ENCODE peak calls at places on chromosomes 16 and 17, in ten cellular contexts. U, I, J, D, X, T, M, F, P and R are unnamed samples.

GRCh38 chr16:84486551-84487235 is 17.8 kb downstream of the MEAK7 start:
- DNase-seq in X (no peak), D (no peak), F (no peak), M (peak; percentile 19), P (no peak), I (no peak), T (peak; percentile 45), J (no peak), U (no peak), R (no peak)

GRCh38 chr16:65120811-65121721 is 797 bp downstream of the CDH11 start:
- DNase-seq in D (no peak), T (no peak), F (peak; percentile 63), U (no peak), M (no peak), J (no peak), X (peak; percentile 72), I (peak; percentile 12), P (peak; percentile 62), R (no peak)

GRCh38 chr17:76005263-76006149 is 4.9 kb downstream of the CDK3 start:
- DNase-seq in U (peak; percentile 82), M (peak; percentile 86), J (peak; percentile 96), P (peak; percentile 92), F (peak; percentile 87), I (peak; percentile 78), X (peak; percentile 85), T (peak; percentile 83), D (no peak), R (peak; percentile 66)

GRCh38 chr16:48099455-48099854 is 56.3 kb downstream of the ABCC12 start:
- DNase-seq in I (peak; percentile 32), P (no peak), F (no peak), J (no peak), T (peak; percentile 33), U (no peak), X (no peak), D (no peak), M (no peak), R (no peak)

GRCh38 chr16:29897333-29897732 is 2.0 kb downstream of the SEZ6L2 start:
- DNase-seq in X (no peak), D (no peak), J (no peak), P (no peak), I (no peak), F (no peak), M (no peak), U (no peak), T (no peak), R (no peak)

GRCh38 chr16:80852261-80852872 is 48.0 kb upstream of the CDYL2 start:
- DNase-seq in T (peak; percentile 43), J (no peak), I (peak; percentile 46), U (peak; percentile 31), M (no peak), X (no peak), F (no peak), P (peak; percentile 13), D (no peak), R (no peak)

GRCh38 chr16:84933774-84934571 is 77.4 kb downstream of the ZDHHC7 start:
- DNase-seq in I (no peak), M (no peak), D (no peak), P (peak; percentile 48), U (peak; percentile 55), T (no peak), X (peak; percentile 87), F (peak; percentile 83), J (no peak), R (peak; percentile 60)

GRCh38 chr16:12643034-12643455 is 160.6 kb downstream of the CPPED1 start:
- DNase-seq in P (no peak), I (no peak), M (no peak), D (no peak), T (no peak), U (no peak), X (no peak), J (no peak), F (no peak), R (no peak)

GRCh38 chr16:79272141-79272577 is 328.4 kb downstream of the MAF start:
- DNase-seq in X (no peak), F (no peak), J (no peak), T (no peak), I (no peak), U (no peak), M (no peak), P (no peak), D (no peak), R (no peak)

GRCh38 chr16:46947900-46948547 is 25.4 kb downstream of the DNAJA2 start:
- DNase-seq in M (peak; percentile 26), T (peak; percentile 51), F (no peak), J (no peak), P (peak; percentile 65), D (peak; percentile 32), I (peak; percentile 55), U (peak; percentile 71), X (no peak), R (peak; percentile 18)

GRCh38 chr16:5504028-5504758 is 406.6 kb upstream of the EEF2KMT start:
- DNase-seq in M (peak; percentile 58), J (no peak), X (peak; percentile 72), U (no peak), P (peak; percentile 69), D (no peak), T (no peak), F (no peak), I (no peak), R (no peak)

GRCh38 chr16:78127130-78127529 is 27.7 kb downstream of the WWOX start:
- DNase-seq in X (no peak), F (no peak), D (no peak), J (no peak), P (no peak), T (no peak), U (no peak), M (no peak), I (no peak), R (no peak)

GRCh38 chr17:20982589-20983358 is 60.0 kb downstream of the USP22 start:
- DNase-seq in I (no peak), J (no peak), P (no peak), M (peak; percentile 15), T (no peak), D (no peak), F (no peak), X (no peak), U (no peak), R (no peak)

GRCh38 chr16:12815361-12815760 is 11.7 kb upstream of the CPPED1 start:
- DNase-seq in U (peak; percentile 57), X (no peak), I (no peak), M (no peak), T (no peak), J (no peak), P (no peak), D (no peak), F (no peak), R (no peak)

GRCh38 chr16:55056585-55057520 is 126.2 kb downstream of the IRX5 start:
- DNase-seq in I (peak; percentile 19), F (no peak), M (no peak), J (no peak), D (no peak), U (no peak), X (peak; percentile 35), T (no peak), P (peak; percentile 87), R (no peak)

GRCh38 chr16:27110524-27110896 is 43.8 kb downstream of the C16orf82 start:
- DNase-seq in T (no peak), M (no peak), X (no peak), P (peak; percentile 30), I (no peak), J (no peak), F (no peak), D (no peak), U (no peak), R (no peak)
- H3K27ac ChIP-seq in T (no peak overlapping the region), M (no peak overlapping the region), X (no peak overlapping the region), P (no peak overlapping the region), I (no peak overlapping the region), J (no peak overlapping the region), F (no peak overlapping the region), D (no peak overlapping the region), U (no peak overlapping the region), R (no peak overlapping the region)

DNA sequence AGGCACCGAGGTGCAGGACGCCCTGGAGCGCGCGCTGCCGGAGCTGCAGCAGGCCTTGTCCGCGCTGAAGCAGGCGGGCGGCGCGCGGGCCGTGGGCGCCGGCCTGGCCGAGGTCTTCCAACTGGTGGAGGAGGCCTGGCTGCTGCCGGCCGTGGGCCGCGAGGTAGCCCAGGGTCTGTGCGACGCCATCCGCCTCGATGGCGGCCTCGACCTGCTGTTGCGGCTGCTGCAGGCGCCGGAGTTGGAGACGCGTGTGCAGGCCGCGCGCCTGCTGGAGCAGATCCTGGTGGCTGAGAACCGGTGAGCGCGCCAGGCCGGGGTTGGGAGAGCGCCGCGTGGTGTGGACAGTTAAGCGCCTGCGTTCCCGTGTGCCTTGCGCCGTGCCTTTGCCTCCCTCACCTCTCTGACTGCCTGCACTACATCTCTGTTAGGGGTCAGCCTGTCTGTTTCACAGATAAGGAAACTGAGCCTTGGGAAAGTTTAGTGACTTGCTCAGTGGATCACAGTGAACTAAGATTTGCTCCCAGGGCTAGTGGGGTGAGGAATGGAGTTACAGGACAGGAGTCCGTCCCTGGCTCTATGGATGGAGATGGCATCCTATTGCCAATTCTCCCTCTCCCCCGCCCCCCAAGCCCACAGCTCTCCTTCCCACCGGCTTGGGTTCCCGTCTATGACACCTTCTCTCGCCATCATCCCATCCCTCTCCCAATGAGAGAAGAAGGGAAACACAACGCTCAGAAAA is 880 bp downstream of the SARM1 start:
- DNase-seq in P (peak; percentile 67), I (no peak), D (no peak), F (peak; percentile 48), U (no peak), M (no peak), X (no peak), T (no peak), J (no peak), R (no peak)
- TF ChIP-seq EP300 in P (no peak), I (no peak), D (no peak), F (no peak), U (no peak), M (no peak), X (no peak), T (no peak), J (no peak), R (no peak)

DNA sequence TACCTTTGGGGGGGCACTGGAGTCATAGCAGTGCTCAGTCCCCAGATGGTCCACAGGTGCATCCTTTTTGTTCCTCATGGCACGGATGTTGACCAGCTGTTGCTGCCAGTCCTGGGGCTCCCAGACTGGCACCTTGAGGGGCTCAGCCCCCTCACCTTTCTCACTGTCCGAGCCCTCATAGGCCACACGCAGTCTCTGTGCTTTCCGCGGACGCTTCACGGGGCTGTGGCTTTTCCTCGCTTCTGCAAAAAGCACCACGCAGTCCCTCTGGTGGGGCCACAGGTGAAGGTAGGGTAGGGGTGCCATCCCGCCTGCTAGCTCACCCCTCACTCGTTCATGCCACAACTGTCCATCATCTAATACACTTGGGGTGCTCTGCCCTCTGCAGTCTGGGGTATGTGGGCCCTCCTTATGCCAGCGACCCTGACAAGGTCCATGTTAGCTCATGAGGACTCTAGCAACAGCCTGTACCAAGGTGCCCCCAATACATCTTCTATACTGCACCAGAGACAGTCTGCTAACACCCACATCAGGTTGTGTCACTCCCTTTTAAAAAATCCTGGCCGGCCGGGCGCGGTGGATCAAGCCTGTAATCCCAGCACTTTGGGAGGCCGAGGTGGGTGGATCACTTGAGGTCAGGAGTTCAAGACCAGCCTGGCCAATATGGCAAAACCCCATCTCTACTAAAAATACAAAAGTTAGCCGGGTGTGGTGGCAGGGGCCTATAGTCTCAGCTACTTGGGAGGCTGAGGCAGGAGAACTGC is 1.3 kb downstream of the NTHL1 start:
- DNase-seq in U (no peak), P (no peak), I (no peak), J (no peak), T (no peak), M (no peak), D (no peak), F (no peak), X (no peak), R (no peak)
- H3K4me3 ChIP-seq in U (peak overlapping the region; percentile 95), P (no peak overlapping the region), I (peak overlapping the region; percentile 68), J (peak overlapping the region; percentile 91), T (no peak overlapping the region), M (peak overlapping the region; percentile 98), D (peak overlapping the region; percentile 97), F (no peak overlapping the region), X (no peak overlapping the region), R (peak overlapping the region; percentile 91)

GRCh38 chr16:57225978-57226377 is 19.1 kb upstream of the ARL2BP start:
- DNase-seq in D (no peak), P (no peak), X (no peak), F (no peak), M (no peak), T (no peak), I (no peak), U (no peak), J (no peak), R (no peak)
- H3K27ac ChIP-seq in D (no peak overlapping the region), P (peak overlapping the region; percentile 92), X (no peak overlapping the region), F (no peak overlapping the region), M (no peak overlapping the region), T (no peak overlapping the region), I (no peak overlapping the region), U (no peak overlapping the region), J (no peak overlapping the region), R (no peak overlapping the region)